ENCODE peak calls at places on chromosomes 2 and 18, in five cellular contexts. X is astrocyte, N is H9, H is tibial artery, T is spleen. Y is an unnamed sample.

GRCh38 chr2:209936106-209936663 is 66.3 kb upstream of the RPE start:
- DNase-seq in X (peak), N (no peak), H (no peak), T (no peak), Y (peak)

GRCh38 chr18:64810354-64810753 is 661.5 kb upstream of the LINC00305 start:
- DNase-seq in X (no peak), N (no peak), H (no peak), T (no peak), Y (no peak)

GRCh38 chr2:108916397-108917077 is 72.5 kb downstream of the EDAR start:
- DNase-seq in X (no peak), N (peak), H (peak), T (peak), Y (no peak)

GRCh38 chr2:33215299-33215698 is 261.1 kb upstream of the RASGRP3 start:
- DNase-seq in X (peak), N (no peak), H (no peak), T (no peak), Y (peak)

GRCh38 chr18:72672364-72673151 is 128.4 kb upstream of the CBLN2 start:
- DNase-seq in X (peak), N (no peak), H (no peak), T (no peak), Y (peak)

GRCh38 chr2:169069341-169069740 is at the start of gene DHRS9:
- DNase-seq in X (peak), N (no peak), H (no peak), T (peak), Y (peak)

GRCh38 chr2:46142546-46143329 is 154.5 kb upstream of the EPAS1 start:
- DNase-seq in X (no peak), N (no peak), H (no peak), T (no peak), Y (no peak)

GRCh38 chr2:8090748-8091700 is 590.8 kb upstream of the ID2 start:
- DNase-seq in X (peak), N (no peak), H (peak), T (peak), Y (peak)

GRCh38 chr2:69298261-69298660 is 88.8 kb downstream of the GFPT1 start:
- DNase-seq in X (peak), N (no peak), H (peak), T (no peak), Y (peak)

GRCh38 chr2:120564213-120565094 is 171.2 kb upstream of the GLI2 start:
- DNase-seq in X (no peak), N (peak), H (no peak), T (no peak), Y (no peak)

GRCh38 chr18:76903386-76903785 is 81.0 kb downstream of the ZNF236 start:
- DNase-seq in X (no peak), N (no peak), H (no peak), T (no peak), Y (peak)

GRCh38 chr2:103161456-103162289 is 399.8 kb downstream of the TMEM182 start:
- DNase-seq in X (peak), N (no peak), H (no peak), T (no peak), Y (peak)

GRCh38 chr2:196143641-196144236 is 27.6 kb downstream of the STK17B start:
- DNase-seq in X (peak), N (no peak), H (no peak), T (no peak), Y (peak)

GRCh38 chr2:69779258-69779989 is 37.5 kb downstream of the ANXA4 start:
- DNase-seq in X (peak), N (no peak), H (no peak), T (no peak), Y (peak)

GRCh38 chr2:12824304-12824761 is 107.6 kb downstream of the TRIB2 start:
- DNase-seq in X (peak), N (no peak), H (no peak), T (no peak), Y (peak)

GRCh38 chr2:112290638-112291037 is 15.2 kb downstream of the ZC3H6 start:
- DNase-seq in X (no peak), N (no peak), H (no peak), T (no peak), Y (no peak)

GRCh38 chr2:216235462-216235861 is 126.3 kb downstream of the XRCC5 start:
- DNase-seq in X (no peak), N (no peak), H (no peak), T (peak), Y (no peak)

GRCh38 chr2:185667452-185667851 is 71.2 kb upstream of the FSIP2 start:
- DNase-seq in X (no peak), N (no peak), H (no peak), T (no peak), Y (no peak)

GRCh38 chr2:17851731-17852585 is 26.5 kb upstream of the KCNS3 start:
- DNase-seq in X (peak), N (peak), H (no peak), T (no peak), Y (peak)

GRCh38 chr2:188894028-188894427 is 80.1 kb upstream of the COL3A1 start:
- DNase-seq in X (no peak), N (no peak), H (no peak), T (no peak), Y (no peak)

GRCh38 chr18:4430836-4431235 is 24.3 kb downstream of the DLGAP1 start:
- DNase-seq in X (no peak), N (no peak), H (no peak), T (no peak), Y (no peak)

GRCh38 chr18:11163668-11164067 is 14.3 kb upstream of the PIEZO2 start:
- DNase-seq in X (no peak), N (peak), H (no peak), T (no peak), Y (no peak)

GRCh38 chr2:18829331-18829902 is 240.0 kb upstream of the NT5C1B start:
- DNase-seq in X (peak), N (no peak), H (no peak), T (no peak), Y (peak)

GRCh38 chr2:102278720-102279390 is 32.5 kb upstream of the IL1RL1 start:
- DNase-seq in X (peak), N (no peak), H (no peak), T (no peak), Y (no peak)

GRCh38 chr18:33541316-33541715 is 36.7 kb upstream of the ASXL3 start:
- DNase-seq in X (no peak), N (no peak), H (no peak), T (no peak), Y (no peak)

GRCh38 chr2:133941666-133942065 is 312.2 kb upstream of the MGAT5 start:
- DNase-seq in X (no peak), N (no peak), H (no peak), T (no peak), Y (no peak)

GRCh38 chr2:75833386-75833785 is 122.7 kb upstream of the GCFC2 start:
- DNase-seq in X (peak), N (no peak), H (no peak), T (no peak), Y (no peak)

GRCh38 chr2:164840930-164841718 is 499 bp downstream of the COBLL1 start:
- DNase-seq in X (peak), N (peak), H (peak), T (peak), Y (peak)

GRCh38 chr2:164840458-164840929 is 1.1 kb downstream of the COBLL1 start:
- DNase-seq in X (no peak), N (peak), H (peak), T (peak), Y (no peak)

GRCh38 chr2:164842624-164842966 is 972 bp upstream of the COBLL1 start:
- DNase-seq in X (no peak), N (no peak), H (no peak), T (no peak), Y (no peak)

GRCh38 chr2:164841719-164842623 is at the start of gene COBLL1:
- DNase-seq in X (peak), N (peak), H (peak), T (peak), Y (peak)

GRCh38 chr2:164843346-164843841 is 1.8 kb upstream of the COBLL1 start:
- DNase-seq in X (no peak), N (no peak), H (no peak), T (no peak), Y (peak)
- TF ChIP-seq CTCF in X (no peak), N (no peak), H (no peak), T (no peak), Y (peak)

GRCh38 chr2:156334496-156335478 is 2.3 kb upstream of the NR4A2 start:
- DNase-seq in X (peak), N (peak), H (peak), T (peak), Y (peak)
- TF ChIP-seq CTCF in X (no peak), N (no peak), H (no peak), T (no peak), Y (peak)

GRCh38 chr2:241948901-241949735 is 79.6 kb downstream of the RTP5 start:
- DNase-seq in X (no peak), N (no peak), H (peak), T (peak), Y (no peak)
- TF ChIP-seq CTCF in X (no peak), N (no peak), H (no peak), T (no peak), Y (no peak)

DNA sequence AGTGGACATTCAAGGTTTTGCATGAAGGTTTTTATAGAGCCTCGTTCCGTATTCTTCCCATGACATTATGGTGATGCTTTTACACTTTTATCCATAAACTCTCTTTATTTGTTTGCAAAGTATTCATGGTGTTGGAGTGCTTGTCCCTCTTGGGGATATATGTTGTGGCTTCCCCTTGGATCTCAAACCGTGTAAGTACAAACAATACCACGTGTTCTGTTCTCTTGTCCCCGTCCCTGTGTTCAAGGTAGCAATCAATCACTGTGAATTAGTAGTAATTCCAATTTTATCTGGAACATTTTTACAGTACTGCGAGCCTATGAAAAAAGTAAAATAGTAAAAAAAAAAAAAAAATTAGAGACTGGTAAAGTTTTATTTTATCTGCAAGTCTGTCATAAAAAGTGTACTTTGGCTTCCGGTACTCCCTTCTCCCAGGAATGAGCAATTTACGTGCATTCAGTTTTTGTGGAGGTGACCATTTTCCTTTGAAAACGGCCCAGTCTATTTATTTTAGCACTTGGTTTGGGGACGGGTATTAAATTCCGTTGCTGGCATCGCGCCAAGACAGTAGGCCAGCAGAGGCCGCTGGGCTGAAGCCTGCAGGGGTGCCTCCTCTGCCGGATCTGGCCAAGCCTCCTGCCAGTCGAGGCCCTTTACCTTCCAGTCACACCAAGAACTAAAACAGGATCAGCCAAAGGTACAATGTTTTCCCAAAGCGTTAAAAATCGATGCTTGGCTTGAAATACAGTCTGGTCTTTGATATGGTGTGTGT is 175.7 kb downstream of the SOCS6 start:
- DNase-seq in X (peak), N (peak), H (peak), T (peak), Y (peak)
- TF ChIP-seq CTCF in X (peak), N (peak), H (peak), T (no peak), Y (peak)

DNA sequence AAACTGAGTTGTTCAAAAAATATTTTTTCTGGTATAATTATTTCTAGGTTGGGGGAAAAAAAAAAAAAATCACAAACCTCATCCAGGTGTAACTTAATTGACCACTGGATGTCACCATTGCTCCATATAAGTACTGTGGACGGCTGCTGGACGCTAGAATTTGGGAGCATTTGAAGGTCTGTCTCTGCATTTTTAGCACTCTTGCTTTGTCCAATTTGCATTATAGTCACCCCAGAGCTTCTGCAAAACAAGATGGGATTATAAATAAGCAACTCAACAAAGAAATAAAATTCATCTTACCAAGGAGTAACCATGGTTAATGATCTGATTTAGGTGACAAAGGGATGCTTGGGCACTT is 83.7 kb downstream of the HRH4 start:
- DNase-seq in X (no peak), N (no peak), H (no peak), T (no peak), Y (peak)
- TF ChIP-seq CTCF in X (peak), N (peak), H (peak), T (no peak), Y (peak)

DNA sequence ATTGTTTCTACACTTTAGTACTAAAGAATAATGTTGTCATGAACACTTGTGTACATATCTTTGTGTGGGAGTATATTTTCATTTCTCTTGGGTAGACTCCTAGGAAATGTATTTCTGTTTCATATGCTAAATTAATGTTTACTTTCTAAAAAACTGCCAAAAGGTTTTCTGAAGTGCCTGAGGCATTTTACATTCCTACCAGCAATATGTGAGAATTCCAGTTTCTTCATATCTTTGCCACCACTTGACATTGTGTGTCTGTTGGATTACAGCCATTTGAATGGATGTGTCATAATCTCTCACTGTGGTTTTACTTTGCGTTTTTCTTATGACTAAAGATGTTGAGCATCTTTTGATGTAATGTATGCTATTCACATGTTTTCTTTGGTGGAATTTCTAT is 428.2 kb upstream of the KCNH7 start:
- DNase-seq in X (peak), N (no peak), H (no peak), T (no peak), Y (peak)
- TF ChIP-seq CTCF in X (peak), N (no peak), H (no peak), T (no peak), Y (no peak)

GRCh38 chr18:63511285-63511684 is 30.9 kb upstream of the SERPINB12 start:
- DNase-seq in X (peak), N (peak), H (no peak), T (no peak), Y (peak)
- TF ChIP-seq CTCF in X (peak), N (peak), H (no peak), T (peak), Y (peak)

DNA sequence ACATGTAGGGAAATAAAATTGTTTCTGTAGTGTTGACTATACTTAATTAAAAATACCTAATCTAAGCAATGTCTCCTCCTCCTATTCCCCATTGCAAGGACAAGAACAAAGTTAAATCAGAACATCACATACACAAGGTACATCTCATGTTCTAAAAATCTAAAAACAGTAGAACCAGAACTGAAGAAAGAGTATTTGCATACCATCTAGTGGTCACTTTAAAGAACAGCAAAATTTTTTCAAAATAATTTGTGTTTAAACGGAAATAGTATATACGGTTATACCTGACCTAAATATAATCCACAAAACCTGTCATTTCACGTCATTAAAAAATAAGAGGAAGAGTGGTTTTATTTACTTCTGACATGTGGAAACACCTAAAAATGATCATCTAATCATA is 294.3 kb upstream of the KCNH7 start:
- DNase-seq in X (peak), N (no peak), H (no peak), T (no peak), Y (peak)
- TF ChIP-seq CTCF in X (peak), N (peak), H (no peak), T (no peak), Y (peak)

GRCh38 chr18:75727479-75727878 is 300.0 kb upstream of the SMIM21 start:
- DNase-seq in X (peak), N (peak), H (no peak), T (no peak), Y (peak)
- TF ChIP-seq CTCF in X (no peak), N (peak), H (no peak), T (no peak), Y (peak)